ENCODE peak calls at places on chromosomes 4 and X, in seven cellular contexts. D is HTR-8/SVneo; A is activated CD4-positive, alpha-beta T cell treated with anti-CD3 and anti-CD28 coated beads for 48 hours; S is central memory CD4-positive, alpha-beta T cell; F is T47D; Y is DMS79 treated with DMSO at 0.1 percent for 48 hours; T is islet precursor cell. M is an unnamed sample.

GRCh38 chrX:46308106-46308505 is 237.1 kb downstream of the ZNF674 start:
- DNase-seq in Y (no peak), F (no peak), S (no peak), D (no peak), T (no peak), A (no peak), M (peak; percentile 73)

GRCh38 chr4:2362286-2363055 is 56.0 kb downstream of the ZFYVE28 start:
- DNase-seq in Y (no peak), D (no peak), F (no peak), A (no peak), T (no peak), S (no peak), M (no peak)

GRCh38 chrX:150848914-150849365 is 49.5 kb downstream of the CD99L2 start:
- DNase-seq in S (no peak), D (no peak), F (peak; percentile 90), T (no peak), Y (no peak), A (no peak), M (peak; percentile 18)

GRCh38 chrX:131812847-131813825 is 210.0 kb upstream of the STK26 start:
- DNase-seq in S (peak; percentile 95), A (peak; percentile 68), T (no peak), F (peak; percentile 84), Y (peak; percentile 10), D (no peak), M (no peak)

GRCh38 chrX:3679669-3680068 is 33.8 kb downstream of the PRKX start:
- DNase-seq in F (no peak), D (no peak), A (no peak), Y (no peak), S (no peak), T (no peak), M (no peak)

GRCh38 chr4:38281416-38282071 is 321.3 kb downstream of the PTTG2 start:
- DNase-seq in D (no peak), Y (no peak), F (no peak), A (no peak), S (no peak), T (no peak), M (no peak)

GRCh38 chr4:83010111-83010521 is 507 bp downstream of the LIN54 start:
- DNase-seq in D (no peak), Y (peak; percentile 24), S (peak; percentile 25), A (no peak), T (no peak), F (no peak), M (peak; percentile 69)

GRCh38 chr4:41015031-41015675 is 199.2 kb downstream of the APBB2 start:
- DNase-seq in S (no peak), T (no peak), Y (no peak), F (no peak), D (no peak), A (no peak), M (no peak)

GRCh38 chr4:74408639-74409038 is 36.3 kb upstream of the AREG start:
- DNase-seq in S (no peak), T (no peak), A (no peak), D (no peak), F (no peak), Y (no peak), M (no peak)

GRCh38 chrX:5646818-5647217 is 581.8 kb downstream of the NLGN4X start:
- DNase-seq in D (no peak), T (no peak), S (no peak), A (no peak), Y (no peak), F (no peak), M (no peak)

GRCh38 chrX:38041237-38041636 is 34.9 kb downstream of the SYTL5 start:
- DNase-seq in A (no peak), D (no peak), T (no peak), F (no peak), Y (no peak), S (no peak), M (no peak)

GRCh38 chrX:3678287-3678686 is 35.2 kb downstream of the PRKX start:
- DNase-seq in F (no peak), T (no peak), S (no peak), Y (no peak), A (no peak), D (no peak), M (no peak)

GRCh38 chr4:8261851-8262535 is 7.6 kb upstream of the HTRA3 start:
- DNase-seq in F (no peak), Y (no peak), T (peak; percentile 79), S (no peak), D (no peak), A (peak; percentile 19), M (no peak)

GRCh38 chr4:120673696-120674095 is 248.8 kb downstream of the PRDM5 start:
- DNase-seq in T (no peak), Y (no peak), A (no peak), F (no peak), S (no peak), D (no peak), M (no peak)

GRCh38 chrX:106698693-106699092 is 27.8 kb upstream of the RNF128 start:
- DNase-seq in S (no peak), A (no peak), F (no peak), T (no peak), Y (no peak), D (no peak), M (no peak)

GRCh38 chrX:42219231-42219630 is 295.9 kb upstream of the CASK start:
- DNase-seq in A (no peak), F (no peak), S (no peak), D (no peak), Y (no peak), T (no peak), M (no peak)

GRCh38 chr4:148443550-148444295 is 1.5 kb upstream of the NR3C2 start:
- DNase-seq in S (peak; percentile 37), A (peak; percentile 39), F (no peak), T (peak; percentile 55), Y (no peak), D (no peak), M (no peak)

GRCh38 chr4:146330392-146330791 is 116.1 kb downstream of the REELD1 start:
- DNase-seq in Y (no peak), F (no peak), D (no peak), T (no peak), A (no peak), S (no peak), M (no peak)

GRCh38 chr4:40550900-40551546 is 78.6 kb downstream of the RBM47 start:
- DNase-seq in Y (peak; percentile 38), T (no peak), S (peak; percentile 29), F (peak; percentile 75), A (peak; percentile 10), D (no peak), M (peak; percentile 60)

GRCh38 chrX:127037179-127037578 is 217.7 kb downstream of the PRR32 start:
- DNase-seq in S (no peak), F (no peak), Y (no peak), A (no peak), D (no peak), T (no peak), M (no peak)

GRCh38 chrX:57266871-57267270 is 19.6 kb upstream of the FAAH2 start:
- DNase-seq in T (no peak), Y (no peak), S (no peak), A (no peak), F (no peak), D (no peak), M (no peak)

GRCh38 chr4:64857198-64857597 is 447.9 kb upstream of the TECRL start:
- DNase-seq in D (no peak), Y (no peak), F (no peak), A (no peak), S (no peak), T (no peak), M (no peak)

GRCh38 chr4:19776929-19777328 is 474.8 kb upstream of the SLIT2 start:
- DNase-seq in F (no peak), S (no peak), D (peak; percentile 22), T (no peak), Y (no peak), A (no peak), M (no peak)

GRCh38 chr4:1557221-1557597 is 126.9 kb downstream of the FAM53A start:
- DNase-seq in F (no peak), Y (no peak), A (no peak), T (no peak), S (no peak), D (no peak), M (no peak)

GRCh38 chr4:76767983-76768382 is 130.0 kb downstream of the SOWAHB start:
- DNase-seq in T (peak; percentile 79), S (no peak), F (peak; percentile 80), D (no peak), Y (no peak), A (no peak), M (no peak)

GRCh38 chr4:776743-777441 is 49.0 kb downstream of the CPLX1 start:
- DNase-seq in F (no peak), A (no peak), Y (no peak), D (no peak), S (no peak), T (no peak), M (no peak)

GRCh38 chr4:115042496-115042895 is 70.9 kb downstream of the NDST4 start:
- DNase-seq in Y (no peak), A (no peak), T (no peak), S (no peak), D (no peak), F (peak; percentile 24), M (peak; percentile 6)

GRCh38 chrX:46408553-46409407 is 136.4 kb downstream of the ZNF674 start:
- DNase-seq in F (peak; percentile 68), T (peak; percentile 64), A (peak; percentile 79), S (peak; percentile 33), D (peak; percentile 18), Y (peak; percentile 8), M (peak; percentile 55)

M was measured in Jurkat, Clone E6-1.